ENCODE peak calls at places on chromosomes 2 and 18, in four cellular contexts. S is MM.1S, N is GM04503, O is fibroblast of mammary gland. Z is an unnamed sample.

GRCh38 chr18:29154758-29155725 is 978.1 kb upstream of the CDH2 start:
- DNase-seq in O (peak), S (no peak), N (peak), Z (peak)

GRCh38 chr2:10499911-10500521 is 51.9 kb upstream of the ODC1 start:
- DNase-seq in N (no peak), O (no peak), S (no peak), Z (no peak)

GRCh38 chr2:147686365-147686764 is 158.5 kb upstream of the ACVR2A start:
- DNase-seq in N (no peak), O (no peak), S (no peak), Z (no peak)

GRCh38 chr2:96584017-96584416 is 47.5 kb downstream of the ARID5A start:
- DNase-seq in O (no peak), S (no peak), N (no peak), Z (no peak)

GRCh38 chr2:185433824-185434223 is 304.8 kb upstream of the FSIP2 start:
- DNase-seq in O (peak), S (no peak), N (no peak), Z (no peak)

GRCh38 chr2:33502025-33502424 is 25.6 kb downstream of the RASGRP3 start:
- DNase-seq in N (no peak), S (no peak), O (no peak), Z (no peak)

GRCh38 chr2:172704072-172704936 is 31.3 kb upstream of the RAPGEF4 start:
- DNase-seq in O (peak), N (no peak), S (peak), Z (no peak)

GRCh38 chr2:82511894-82512293 is 1947.2 kb downstream of the SUCLG1 start:
- DNase-seq in N (no peak), O (no peak), S (no peak), Z (no peak)

GRCh38 chr2:53945538-53945937 is 25.3 kb downstream of the PSME4 start:
- DNase-seq in O (no peak), N (no peak), S (peak), Z (no peak)

GRCh38 chr2:171432206-171432968 is 1.4 kb downstream of the METTL8 start:
- DNase-seq in N (no peak), S (no peak), O (no peak), Z (no peak)

GRCh38 chr2:146642066-146642465 is 1202.8 kb upstream of the ACVR2A start:
- DNase-seq in N (no peak), S (peak), O (no peak), Z (no peak)

GRCh38 chr18:22846697-22847096 is 86.4 kb upstream of the RBBP8 start:
- DNase-seq in S (no peak), O (no peak), N (no peak), Z (no peak)

GRCh38 chr2:240840435-240841060 is 20.5 kb upstream of the KIF1A start:
- DNase-seq in S (no peak), O (peak), N (peak), Z (peak)

GRCh38 chr2:65687614-65688013 is 255.2 kb upstream of the SPRED2 start:
- DNase-seq in S (no peak), O (no peak), N (no peak), Z (no peak)

GRCh38 chr2:177763532-177764265 is 308.9 kb downstream of the PDE11A start:
- DNase-seq in O (peak), S (peak), N (no peak), Z (no peak)

GRCh38 chr2:12948231-12948962 is 231.7 kb downstream of the TRIB2 start:
- DNase-seq in S (no peak), O (peak), N (no peak), Z (peak)

GRCh38 chr18:80245781-80246655 is 1.3 kb downstream of the PARD6G start:
- DNase-seq in N (no peak), S (no peak), O (no peak), Z (no peak)

GRCh38 chr18:66900837-66901236 is 296.9 kb upstream of the CDH19 start:
- DNase-seq in O (no peak), N (no peak), S (no peak), Z (no peak)

GRCh38 chr2:233990261-233990798 is 60.2 kb upstream of the SPP2 start:
- DNase-seq in S (peak), N (no peak), O (no peak), Z (no peak)

GRCh38 chr2:127413782-127414743 is 4.2 kb upstream of the PROC start:
- DNase-seq in N (no peak), S (no peak), O (peak), Z (no peak)

GRCh38 chr2:236656721-236657120 is 87.1 kb downstream of the ACKR3 start:
- DNase-seq in O (no peak), N (no peak), S (no peak), Z (no peak)

GRCh38 chr2:3208591-3208990 is 169.0 kb downstream of the EIPR1 start:
- DNase-seq in O (no peak), N (no peak), S (no peak), Z (no peak)

GRCh38 chr18:48342588-48342987 is 66.6 kb downstream of the ZBTB7C start:
- DNase-seq in S (no peak), N (no peak), O (no peak), Z (no peak)

GRCh38 chr2:26562811-26563645 is 78.1 kb downstream of the CIB4 start:
- DNase-seq in N (no peak), O (peak), S (no peak), Z (no peak)

GRCh38 chr2:238971318-238972145 is 123.6 kb downstream of the TWIST2 start:
- DNase-seq in O (no peak), N (no peak), S (no peak), Z (no peak)

GRCh38 chr2:215384710-215385109 is 51.2 kb downstream of the FN1 start:
- DNase-seq in N (no peak), O (no peak), S (no peak), Z (no peak)

GRCh38 chr2:207926133-207927076 is 98.9 kb downstream of the PLEKHM3 start:
- DNase-seq in N (peak), S (no peak), O (peak), Z (peak)

GRCh38 chr18:13175754-13176210 is 42.8 kb upstream of the LDLRAD4 start:
- DNase-seq in N (no peak), S (no peak), O (peak), Z (no peak)

GRCh38 chr2:216352653-216353270 is 19.5 kb downstream of the MARCHF4 start:
- DNase-seq in S (peak), O (no peak), N (no peak), Z (no peak)

GRCh38 chr2:239152916-239153305 is 247.9 kb downstream of the HDAC4 start:
- DNase-seq in N (no peak), O (no peak), S (no peak), Z (no peak)

GRCh38 chr2:126981476-126981875 is 82.8 kb downstream of the TEX51 start:
- DNase-seq in O (peak), N (no peak), S (no peak), Z (no peak)

GRCh38 chr18:37944871-37945270 is 379.3 kb upstream of the CELF4 start:
- DNase-seq in O (no peak), S (no peak), N (no peak), Z (no peak)

Z was measured in GM04504.